ENCODE peak calls at places on chromosomes 11 and 22, in eight cellular contexts. B, X, R, N, Y, J, D and S are unnamed samples.

GRCh38 chr22:45284705-45285305 is at the start of gene UPK3A:
- DNase-seq in B (no peak), X (peak), R (no peak), N (no peak), Y (peak), J (no peak), D (no peak), S (no peak)

GRCh38 chr11:67357831-67358555 is 4.6 kb upstream of the POLD4 start:
- DNase-seq in B (peak), X (no peak), R (peak), N (no peak), Y (no peak), J (no peak), D (peak), S (peak)

GRCh38 chr22:38607680-38608079 is 37.7 kb upstream of the DMC1 start:
- DNase-seq in B (no peak), X (no peak), R (no peak), N (no peak), Y (no peak), J (no peak), D (no peak), S (no peak)

GRCh38 chr22:46976598-46976997 is 214.1 kb downstream of the TBC1D22A start:
- DNase-seq in B (no peak), X (no peak), R (no peak), N (no peak), Y (no peak), J (no peak), D (no peak), S (no peak)

GRCh38 chr11:116835042-116835772 is 2.2 kb downstream of the APOA1 start:
- DNase-seq in B (no peak), X (peak), R (no peak), N (peak), Y (no peak), J (no peak), D (no peak), S (peak)

GRCh38 chr22:20979243-20979809 is 2.8 kb upstream of the LZTR1 start:
- DNase-seq in B (peak), X (peak), R (peak), N (no peak), Y (peak), J (no peak), D (peak), S (peak)

GRCh38 chr22:43491177-43491576 is 79.4 kb downstream of the MPPED1 start:
- DNase-seq in B (no peak), X (no peak), R (no peak), N (no peak), Y (no peak), J (no peak), D (no peak), S (no peak)

GRCh38 chr11:122723576-122723975 is 68.1 kb downstream of the UBASH3B start:
- DNase-seq in B (peak), X (no peak), R (no peak), N (peak), Y (no peak), J (no peak), D (no peak), S (peak)

GRCh38 chr11:92330114-92330513 is 105.5 kb downstream of the FAT3 start:
- DNase-seq in B (no peak), X (no peak), R (no peak), N (no peak), Y (no peak), J (no peak), D (no peak), S (peak)